ENCODE peak calls at places on chromosomes 7 and 10, in seven cellular contexts. P is tibial nerve, Y is PC-3, G is fibroblast of lung, B is lung, U is prostate gland, K is thyroid gland. D is an unnamed sample.

GRCh38 chr10:94133239-94133638 is 139.5 kb downstream of the PLCE1 start:
- DNase-seq in P (no peak), Y (peak), G (peak), B (no peak), U (peak), K (peak), D (no peak)

GRCh38 chr7:157457355-157458253 is 120.8 kb downstream of the DNAJB6 start:
- DNase-seq in P (no peak), Y (no peak), G (no peak), B (no peak), U (no peak), K (no peak), D (no peak)

GRCh38 chr10:98815039-98815660 is 368.4 kb upstream of the HPS1 start:
- DNase-seq in P (no peak), Y (no peak), G (no peak), B (no peak), U (no peak), K (no peak), D (no peak)

GRCh38 chr7:18753972-18754610 is 258.5 kb downstream of the HDAC9 start:
- DNase-seq in P (no peak), Y (no peak), G (peak), B (no peak), U (no peak), K (no peak), D (no peak)

GRCh38 chr10:59588791-59589190 is 120.9 kb downstream of the SLC16A9 start:
- DNase-seq in P (no peak), Y (peak), G (no peak), B (no peak), U (no peak), K (no peak), D (no peak)

GRCh38 chr7:75740846-75741497 is 2.2 kb upstream of the HIP1 start:
- DNase-seq in P (peak), Y (no peak), G (no peak), B (peak), U (no peak), K (no peak), D (peak)

GRCh38 chr10:132979491-132980425 is 37.4 kb upstream of the CFAP46 start:
- DNase-seq in P (no peak), Y (no peak), G (no peak), B (no peak), U (no peak), K (peak), D (no peak)

GRCh38 chr7:151181011-151181431 is 6.0 kb downstream of the ASB10 start:
- DNase-seq in P (no peak), Y (no peak), G (no peak), B (no peak), U (no peak), K (no peak), D (no peak)

GRCh38 chr7:150323682-150324365 is 479 bp upstream of the ACTR3C start:
- DNase-seq in P (no peak), Y (peak), G (peak), B (no peak), U (no peak), K (no peak), D (no peak)

GRCh38 chr10:130380056-130380455 is 243.9 kb downstream of the GLRX3 start:
- DNase-seq in P (no peak), Y (no peak), G (no peak), B (no peak), U (no peak), K (no peak), D (no peak)

GRCh38 chr10:10363217-10363616 is 654.5 kb upstream of the CELF2 start:
- DNase-seq in P (no peak), Y (no peak), G (no peak), B (no peak), U (no peak), K (no peak), D (no peak)

GRCh38 chr10:78805176-78805575 is 263.6 kb upstream of the ZMIZ1 start:
- DNase-seq in P (peak), Y (peak), G (peak), B (peak), U (peak), K (peak), D (no peak)

GRCh38 chr10:73908853-73909611 is 1.9 kb upstream of the PLAU start:
- DNase-seq in P (peak), Y (peak), G (peak), B (peak), U (no peak), K (peak), D (peak)

GRCh38 chr7:112160771-112161150 is 45.4 kb downstream of the DOCK4 start:
- DNase-seq in P (no peak), Y (no peak), G (no peak), B (no peak), U (peak), K (no peak), D (no peak)

GRCh38 chr10:56920586-56921250 is 559.7 kb upstream of the ZWINT start:
- DNase-seq in P (no peak), Y (peak), G (no peak), B (no peak), U (no peak), K (no peak), D (no peak)

GRCh38 chr7:3991771-3992231 is 690.3 kb upstream of the FOXK1 start:
- DNase-seq in P (no peak), Y (no peak), G (no peak), B (no peak), U (no peak), K (peak), D (no peak)

GRCh38 chr10:3471927-3472704 is 299.5 kb upstream of the PITRM1 start:
- DNase-seq in P (no peak), Y (peak), G (peak), B (peak), U (peak), K (no peak), D (no peak)

GRCh38 chr10:48231178-48231577 is 43.3 kb downstream of the FRMPD2 start:
- DNase-seq in P (no peak), Y (no peak), G (no peak), B (no peak), U (no peak), K (no peak), D (no peak)

GRCh38 chr10:101588879-101589278 is 758 bp downstream of the DPCD start:
- DNase-seq in P (no peak), Y (no peak), G (peak), B (no peak), U (no peak), K (no peak), D (no peak)

GRCh38 chr7:92831716-92832622 is 4.4 kb downstream of the CDK6 start:
- DNase-seq in P (no peak), Y (peak), G (peak), B (no peak), U (no peak), K (no peak), D (no peak)

GRCh38 chr7:21253740-21254687 is 173.9 kb upstream of the SP4 start:
- DNase-seq in P (peak), Y (peak), G (peak), B (peak), U (peak), K (peak), D (no peak)

GRCh38 chr7:112080441-112080840 is 125.8 kb downstream of the DOCK4 start:
- DNase-seq in P (peak), Y (peak), G (peak), B (no peak), U (no peak), K (no peak), D (peak)

GRCh38 chr10:102752934-102753664 is 9.4 kb downstream of the WBP1L start:
- DNase-seq in P (no peak), Y (peak), G (peak), B (no peak), U (no peak), K (no peak), D (no peak)

GRCh38 chr7:134834689-134835462 is 55.4 kb downstream of the CALD1 start:
- DNase-seq in P (no peak), Y (no peak), G (peak), B (no peak), U (no peak), K (no peak), D (no peak)

GRCh38 chr10:100996678-100997363 is 2.8 kb upstream of the LZTS2 start:
- DNase-seq in P (no peak), Y (peak), G (no peak), B (peak), U (no peak), K (peak), D (no peak)

GRCh38 chr10:106439366-106439765 is 725.1 kb downstream of the SORCS1 start:
- DNase-seq in P (no peak), Y (no peak), G (no peak), B (no peak), U (no peak), K (no peak), D (no peak)

GRCh38 chr7:2005746-2006145 is 227.0 kb downstream of the MAD1L1 start:
- DNase-seq in P (no peak), Y (no peak), G (no peak), B (no peak), U (no peak), K (no peak), D (no peak)

GRCh38 chr7:80771523-80771922 is 133.1 kb downstream of the CD36 start:
- DNase-seq in P (no peak), Y (no peak), G (peak), B (no peak), U (no peak), K (no peak), D (no peak)

GRCh38 chr10:14205246-14205645 is 125.5 kb downstream of the FRMD4A start:
- DNase-seq in P (no peak), Y (no peak), G (no peak), B (no peak), U (no peak), K (no peak), D (no peak)

GRCh38 chr10:14196113-14196512 is 134.6 kb downstream of the FRMD4A start:
- DNase-seq in P (no peak), Y (no peak), G (no peak), B (no peak), U (no peak), K (no peak), D (no peak)

GRCh38 chr10:14195455-14195854 is 135.3 kb downstream of the FRMD4A start:
- DNase-seq in P (no peak), Y (no peak), G (no peak), B (no peak), U (no peak), K (no peak), D (no peak)

DNA sequence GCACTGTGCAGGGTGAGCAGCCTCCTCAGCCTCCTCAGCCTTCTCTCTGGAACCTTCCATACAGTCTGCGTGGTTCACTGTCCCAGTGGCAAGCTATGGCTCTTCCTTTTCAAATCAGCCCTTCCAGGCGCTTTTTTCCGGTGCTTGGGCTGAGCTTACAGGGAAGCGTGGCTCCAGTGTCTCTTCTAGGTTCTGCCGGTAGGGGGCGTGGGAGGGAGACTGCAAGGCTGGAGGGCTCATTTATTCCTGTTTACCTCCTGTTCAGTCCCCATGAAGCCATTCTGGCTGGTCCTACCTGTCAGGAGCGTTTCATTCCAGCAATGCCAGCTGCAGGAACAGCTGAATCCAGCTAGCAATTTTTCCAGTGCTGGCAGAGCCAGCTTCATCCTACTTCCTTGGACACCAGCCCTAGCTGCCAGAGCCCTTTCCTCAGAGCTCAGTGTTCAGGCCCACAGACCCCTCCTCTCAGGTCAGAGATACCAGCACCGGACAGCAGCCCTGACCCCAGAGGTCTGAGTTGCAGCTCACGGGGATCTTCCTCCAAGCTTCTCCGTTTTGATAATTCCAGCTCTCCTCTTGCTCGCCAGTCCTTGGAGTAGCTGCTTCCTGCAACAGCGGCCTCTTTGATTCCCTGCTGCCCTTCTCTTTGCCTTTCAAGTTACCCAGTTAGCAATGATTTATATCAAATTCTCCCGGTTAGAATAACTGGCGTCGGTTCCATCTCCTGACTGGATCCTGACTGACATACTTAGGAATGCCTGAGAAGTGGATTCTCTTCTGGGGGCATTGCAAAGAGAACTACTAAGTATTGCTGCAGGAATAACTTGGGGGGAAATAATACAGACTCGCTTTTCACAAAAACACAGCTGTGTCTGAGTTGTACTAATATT is 129.8 kb downstream of the FRMD4A start:
- DNase-seq in P (no peak), Y (no peak), G (peak), B (no peak), U (no peak), K (no peak), D (no peak)
- TF ChIP-seq CTCF in P (no peak), Y (peak), G (peak), B (no peak), U (no peak), K (no peak), D (peak)

DNA sequence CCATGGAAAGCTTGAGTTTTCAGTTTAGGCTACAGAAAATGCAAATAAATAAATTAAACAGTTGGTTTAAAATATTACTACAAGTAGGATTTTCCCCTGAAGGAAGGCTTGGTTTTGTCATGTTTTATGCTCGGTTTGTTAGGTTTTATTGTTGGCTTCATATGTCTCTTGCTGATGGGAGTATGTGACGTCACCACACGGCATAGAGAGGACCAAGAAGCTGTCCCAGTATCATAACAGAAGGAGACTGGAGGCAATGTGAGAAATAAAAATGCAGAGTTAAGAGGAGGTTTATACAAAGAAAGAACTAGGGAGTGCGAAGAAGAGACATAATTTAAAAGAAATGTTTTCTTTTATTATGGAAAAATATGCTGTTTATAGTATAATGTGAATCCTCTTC is 24.4 kb downstream of the PCDH15 start:
- DNase-seq in P (no peak), Y (no peak), G (no peak), B (no peak), U (no peak), K (no peak), D (no peak)
- H3K4me3 ChIP-seq in P (no peak), Y (no peak), G (no peak), B (no peak), U (no peak), K (no peak), D (no peak)

GRCh38 chr10:97736902-97737769 is at the start of gene ZFYVE27:
- DNase-seq in P (peak), Y (peak), G (peak), B (peak), U (peak), K (peak), D (peak)
- TF ChIP-seq CTCF in P (peak), Y (no peak), G (no peak), B (no peak), U (no peak), K (no peak), D (no peak)

DNA sequence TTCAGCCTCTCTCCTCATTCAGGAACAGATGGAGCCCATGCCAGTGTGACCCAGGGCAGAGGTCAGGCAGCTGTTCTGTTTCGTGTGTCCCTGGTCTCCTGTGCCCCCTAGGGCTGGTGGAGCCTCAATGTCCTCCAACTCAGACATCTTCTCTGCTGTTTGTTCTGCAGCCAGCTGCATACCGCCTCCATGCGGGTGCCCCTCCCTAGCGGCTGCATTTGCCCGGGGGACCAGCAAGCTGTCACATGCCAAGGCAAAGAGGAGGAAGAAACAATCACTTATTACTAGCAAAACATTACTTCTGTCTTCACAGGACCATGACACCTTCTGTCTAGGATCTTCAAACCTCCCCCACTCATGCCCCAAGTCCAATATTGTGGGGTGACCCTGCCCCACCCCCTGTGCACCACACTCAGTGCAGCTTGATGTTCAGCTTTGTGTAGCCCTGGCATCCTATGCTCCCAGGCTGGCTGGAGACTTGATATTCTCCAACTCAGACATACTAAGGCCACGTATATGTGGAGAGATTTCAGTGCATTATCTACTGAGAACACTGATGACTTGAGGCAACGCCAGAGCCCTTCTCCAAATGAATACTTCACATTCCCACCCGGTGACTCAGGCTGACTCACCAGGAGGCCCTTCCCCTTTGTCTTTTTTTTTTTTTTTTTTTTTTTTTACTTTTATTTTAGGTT is 188.9 kb downstream of the SKIDA1 start:
- DNase-seq in P (no peak), Y (peak), G (peak), B (peak), U (peak), K (peak), D (no peak)
- H3K4me3 ChIP-seq in P (no peak), Y (peak), G (no peak), B (no peak), U (no peak), K (no peak), D (no peak)

GRCh38 chr7:32072397-32072796 is 2.2 kb upstream of the PDE1C start:
- DNase-seq in P (no peak), Y (no peak), G (no peak), B (no peak), U (no peak), K (no peak), D (no peak)
- TF ChIP-seq CTCF in P (no peak), Y (peak), G (no peak), B (no peak), U (no peak), K (no peak), D (peak)

D was measured in GM06990.